ENCODE peak calls at places on chromosome 20, in seven cellular contexts. Y, A, C, Z, O, P and B are unnamed samples.
A peak's percentile ranks its signal among the peaks of the same experiment; 100 is the strongest.

GRCh38 chr20:48335421-48336090 is 492.2 kb downstream of the PREX1 start:
- DNase-seq in Y (no peak), A (no peak), C (no peak), Z (no peak), O (no peak), P (no peak), B (no peak)

GRCh38 chr20:57346477-57346876 is 4.6 kb upstream of the RAE1 start:
- DNase-seq in Y (peak; percentile 75), A (peak; percentile 72), C (peak; percentile 49), Z (peak; percentile 51), O (peak; percentile 76), P (peak; percentile 86), B (peak; percentile 49)

GRCh38 chr20:25081065-25081729 is 744 bp downstream of the VSX1 start:
- DNase-seq in Y (no peak), A (no peak), C (peak; percentile 47), Z (no peak), O (peak; percentile 83), P (peak; percentile 89), B (no peak)

GRCh38 chr20:41173161-41173721 is 35.9 kb downstream of the PLCG1 start:
- DNase-seq in Y (peak; percentile 51), A (peak; percentile 86), C (peak; percentile 78), Z (peak; percentile 56), O (peak; percentile 69), P (peak; percentile 89), B (peak; percentile 66)

GRCh38 chr20:40880716-40881104 is 147.9 kb upstream of the TOP1 start:
- DNase-seq in Y (no peak), A (no peak), C (no peak), Z (no peak), O (no peak), P (no peak), B (no peak)

GRCh38 chr20:19964289-19965263 is 52.6 kb upstream of the NAA20 start:
- DNase-seq in Y (peak; percentile 41), A (no peak), C (peak; percentile 7), Z (no peak), O (no peak), P (no peak), B (no peak)

GRCh38 chr20:3744806-3745685 is 12.6 kb downstream of the HSPA12B start:
- DNase-seq in Y (peak; percentile 77), A (peak; percentile 75), C (peak; percentile 97), Z (peak; percentile 29), O (peak; percentile 68), P (peak; percentile 95), B (peak; percentile 50)

GRCh38 chr20:43988867-43989266 is 74.2 kb downstream of the TOX2 start:
- DNase-seq in Y (no peak), A (no peak), C (no peak), Z (no peak), O (no peak), P (no peak), B (no peak)

GRCh38 chr20:50339196-50339901 is 148.7 kb downstream of the CEBPB start:
- DNase-seq in Y (no peak), A (no peak), C (no peak), Z (no peak), O (no peak), P (peak; percentile 29), B (no peak)

GRCh38 chr20:16922834-16923233 is 174.7 kb downstream of the OTOR start:
- DNase-seq in Y (peak; percentile 52), A (no peak), C (no peak), Z (no peak), O (no peak), P (no peak), B (no peak)

GRCh38 chr20:1624811-1625690 is 5.2 kb upstream of the SIRPB1 start:
- DNase-seq in Y (no peak), A (no peak), C (no peak), Z (no peak), O (no peak), P (no peak), B (no peak)

GRCh38 chr20:1280421-1281102 is 14.5 kb downstream of the SNPH start:
- DNase-seq in Y (no peak), A (no peak), C (no peak), Z (no peak), O (no peak), P (no peak), B (no peak)

GRCh38 chr20:31785089-31785488 is 34.1 kb upstream of the MYLK2 start:
- DNase-seq in Y (no peak), A (no peak), C (no peak), Z (no peak), O (no peak), P (no peak), B (no peak)

GRCh38 chr20:24431650-24432049 is 37.8 kb upstream of the SYNDIG1 start:
- DNase-seq in Y (no peak), A (no peak), C (no peak), Z (no peak), O (no peak), P (no peak), B (no peak)

GRCh38 chr20:6265204-6265904 is 142.5 kb upstream of the FERMT1 start:
- DNase-seq in Y (peak; percentile 41), A (no peak), C (no peak), Z (no peak), O (no peak), P (peak; percentile 42), B (no peak)

GRCh38 chr20:52230406-52230805 is 38.8 kb upstream of the ZFP64 start:
- DNase-seq in Y (no peak), A (no peak), C (no peak), Z (no peak), O (no peak), P (no peak), B (no peak)

GRCh38 chr20:46040902-46041535 is 12.0 kb downstream of the SLC12A5 start:
- DNase-seq in Y (peak; percentile 35), A (no peak), C (peak; percentile 70), Z (peak; percentile 33), O (peak; percentile 76), P (peak; percentile 92), B (no peak)

DNA sequence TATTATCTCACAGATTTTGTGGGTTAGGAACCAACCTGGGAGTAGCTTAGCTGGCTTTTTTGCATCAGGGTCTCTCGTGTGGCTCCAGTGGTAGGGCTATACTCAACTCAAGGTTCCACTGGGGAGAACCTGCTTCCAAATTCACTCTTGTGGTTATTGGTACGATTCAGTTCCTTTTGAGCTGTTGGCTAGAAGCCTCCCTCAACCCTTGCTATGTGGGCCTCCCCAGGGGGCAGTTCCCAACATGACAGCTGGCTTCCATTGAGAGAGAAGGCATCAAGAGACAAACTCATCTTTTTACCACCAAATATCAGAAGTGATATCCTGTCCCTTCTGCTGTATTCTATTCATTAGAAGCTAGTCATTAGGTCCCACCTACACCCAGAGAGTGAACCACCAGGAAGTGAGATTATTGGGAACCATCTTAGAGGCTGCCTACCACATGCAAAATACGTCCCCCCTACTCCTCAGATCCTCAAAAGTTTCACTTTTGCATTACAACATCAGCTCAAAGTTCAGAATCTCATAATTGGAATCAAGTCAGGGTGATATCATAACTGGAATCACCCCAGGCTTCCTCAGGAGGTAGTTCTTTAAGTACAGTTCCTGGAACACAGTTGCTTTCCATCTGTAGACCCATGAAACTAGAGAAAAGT is 31.0 kb downstream of the MKKS start:
- DNase-seq in Y (no peak), A (no peak), C (no peak), Z (no peak), O (no peak), P (no peak), B (no peak)
- H3K36me3 ChIP-seq in Y (peaks cover 9% of the 10 kb centered on the region), A (peaks cover 22% of the 10 kb centered on the region), C (peaks cover 15% of the 10 kb centered on the region), Z (no peaks in the 10 kb centered on the region), O (peaks cover 3% of the 10 kb centered on the region), P (no peaks in the 10 kb centered on the region), B (no peaks in the 10 kb centered on the region)

GRCh38 chr20:37464173-37464572 is 56.9 kb upstream of the NNAT start:
- DNase-seq in Y (no peak), A (no peak), C (no peak), Z (no peak), O (no peak), P (no peak), B (no peak)

GRCh38 chr20:37461376-37461775 is 59.7 kb upstream of the NNAT start:
- DNase-seq in Y (no peak), A (no peak), C (no peak), Z (no peak), O (no peak), P (no peak), B (no peak)

GRCh38 chr20:37464611-37465010 is 56.4 kb upstream of the NNAT start:
- DNase-seq in Y (no peak), A (no peak), C (no peak), Z (no peak), O (no peak), P (no peak), B (no peak)

GRCh38 chr20:37458761-37459160 is 62.3 kb upstream of the NNAT start:
- DNase-seq in Y (no peak), A (no peak), C (no peak), Z (no peak), O (no peak), P (no peak), B (no peak)

DNA sequence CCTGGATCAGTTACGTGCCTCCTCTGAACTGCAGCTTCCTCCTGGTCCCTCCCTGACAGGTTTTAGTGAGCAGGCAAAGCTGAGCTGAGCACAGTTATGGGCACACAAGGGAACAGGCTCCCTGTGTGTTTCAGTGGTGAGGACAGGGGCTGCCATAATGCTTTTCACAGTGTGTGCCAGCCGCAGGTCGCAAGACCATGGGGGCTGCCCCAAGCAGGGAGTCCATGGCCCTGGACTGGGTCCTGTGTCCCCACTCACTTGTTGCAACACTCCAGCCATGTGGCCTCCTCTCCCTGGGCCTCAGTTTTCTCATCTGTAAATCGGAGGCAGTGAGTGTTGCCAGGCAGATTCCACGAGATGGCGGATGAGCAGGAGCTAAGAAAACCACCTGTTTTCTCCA is 57.3 kb upstream of the NNAT start:
- DNase-seq in Y (no peak), A (no peak), C (no peak), Z (no peak), O (no peak), P (no peak), B (no peak)
- H3K4me3 ChIP-seq in Y (no peak overlapping the region), A (no peak overlapping the region), C (no peak overlapping the region), Z (no peak overlapping the region), O (no peak overlapping the region), P (no peak overlapping the region), B (no peak overlapping the region)

GRCh38 chr20:33675127-33675954 is 1.1 kb upstream of the NECAB3 start:
- DNase-seq in Y (no peak), A (no peak), C (no peak), Z (no peak), O (no peak), P (no peak), B (no peak)
- H3K36me3 ChIP-seq in Y (peaks cover 6% of the 10 kb centered on the region), A (peaks cover 6% of the 10 kb centered on the region), C (peaks cover 65% of the 10 kb centered on the region), Z (no peaks in the 10 kb centered on the region), O (peaks cover 35% of the 10 kb centered on the region), P (no peaks in the 10 kb centered on the region), B (no peaks in the 10 kb centered on the region)

GRCh38 chr20:22584630-22584921 is 204 bp upstream of the FOXA2 start:
- DNase-seq in Y (no peak), A (peak; percentile 82), C (peak; percentile 38), Z (no peak), O (no peak), P (peak; percentile 39), B (no peak)

GRCh38 chr20:22582386-22582959 is 1.9 kb downstream of the FOXA2 start:
- DNase-seq in Y (no peak), A (no peak), C (no peak), Z (no peak), O (no peak), P (peak; percentile 45), B (no peak)

GRCh38 chr20:22583773-22584629 is at the start of gene FOXA2:
- DNase-seq in Y (no peak), A (peak; percentile 76), C (peak; percentile 48), Z (no peak), O (no peak), P (peak; percentile 61), B (no peak)

GRCh38 chr20:22581437-22582385 is 2.7 kb downstream of the FOXA2 start:
- DNase-seq in Y (no peak), A (no peak), C (no peak), Z (no peak), O (no peak), P (peak; percentile 61), B (no peak)

GRCh38 chr20:22582960-22583772 is 1.2 kb downstream of the FOXA2 start:
- DNase-seq in Y (no peak), A (peak; percentile 65), C (no peak), Z (no peak), O (no peak), P (peak; percentile 66), B (no peak)
- H3K4me3 ChIP-seq in Y (peak overlapping the region; percentile 61), A (peak overlapping the region; percentile 22), C (peak overlapping the region; percentile 33), Z (no peak overlapping the region), O (no peak overlapping the region), P (peak overlapping the region; percentile 32), B (no peak overlapping the region)